ENCODE peak calls at places on chromosomes 3 and 15, in six cellular contexts. N, K, W, H, J and A are unnamed samples. For H3K9me3, the result is how much of the 10 kb centered on the place peaks cover.

GRCh38 chr15:94607176-94607654 is 375.9 kb downstream of the MCTP2 start:
- DNase-seq in N (no peak), K (no peak), W (peak), H (peak), J (peak), A (no peak)

GRCh38 chr3:195224980-195225580 is 45.9 kb downstream of the XXYLT1 start:
- DNase-seq in N (no peak), K (no peak), W (no peak), H (no peak), J (no peak), A (no peak)

GRCh38 chr15:30939161-30939560 is 35.4 kb downstream of the FAN1 start:
- DNase-seq in N (no peak), K (no peak), W (no peak), H (no peak), J (no peak), A (no peak)

GRCh38 chr15:94877833-94878232 is 646.5 kb downstream of the MCTP2 start:
- DNase-seq in N (no peak), K (no peak), W (no peak), H (no peak), J (no peak), A (no peak)

GRCh38 chr15:71800835-71801745 is 9.3 kb upstream of the NR2E3 start:
- DNase-seq in N (peak), K (peak), W (no peak), H (peak), J (peak), A (peak)

GRCh38 chr15:86336051-86336788 is 256.5 kb downstream of the AGBL1 start:
- DNase-seq in N (no peak), K (no peak), W (no peak), H (no peak), J (no peak), A (no peak)

GRCh38 chr3:67531149-67532101 is 123.0 kb downstream of the SUCLG2 start:
- DNase-seq in N (peak), K (no peak), W (no peak), H (no peak), J (no peak), A (no peak)

GRCh38 chr3:10242182-10243065 is 5.8 kb upstream of the TATDN2 start:
- DNase-seq in N (no peak), K (no peak), W (peak), H (peak), J (peak), A (no peak)

GRCh38 chr3:13841141-13841540 is 38.7 kb downstream of the WNT7A start:
- DNase-seq in N (no peak), K (no peak), W (no peak), H (no peak), J (no peak), A (no peak)

GRCh38 chr3:51962854-51963530 is 4.3 kb downstream of the PCBP4 start:
- DNase-seq in N (no peak), K (no peak), W (peak), H (no peak), J (no peak), A (no peak)

GRCh38 chr3:94360982-94361381 is 298.1 kb downstream of the NSUN3 start:
- DNase-seq in N (no peak), K (no peak), W (peak), H (no peak), J (peak), A (no peak)

GRCh38 chr15:57866149-57866736 is 159.7 kb downstream of the POLR2M start:
- DNase-seq in N (peak), K (no peak), W (peak), H (peak), J (peak), A (peak)

GRCh38 chr3:176514297-176514696 is 683.0 kb downstream of the TBL1XR1 start:
- DNase-seq in N (peak), K (no peak), W (no peak), H (peak), J (peak), A (peak)
- H3K9me3 ChIP-seq in N (under half), K (under half), W (under half), H (under half), J (under half), A (under half)

GRCh38 chr15:22258402-22259150 is 178.2 kb downstream of the OR4M2 start:
- DNase-seq in N (no peak), K (no peak), W (no peak), H (no peak), J (no peak), A (no peak)

GRCh38 chr15:22257668-22258401 is 177.5 kb downstream of the OR4M2 start:
- DNase-seq in N (no peak), K (no peak), W (no peak), H (no peak), J (no peak), A (no peak)

GRCh38 chr15:22251422-22251821 is 171.1 kb downstream of the OR4M2 start:
- DNase-seq in N (no peak), K (no peak), W (no peak), H (no peak), J (no peak), A (no peak)

GRCh38 chr15:22257047-22257667 is 176.8 kb downstream of the OR4M2 start:
- DNase-seq in N (no peak), K (no peak), W (no peak), H (no peak), J (no peak), A (no peak)

DNA sequence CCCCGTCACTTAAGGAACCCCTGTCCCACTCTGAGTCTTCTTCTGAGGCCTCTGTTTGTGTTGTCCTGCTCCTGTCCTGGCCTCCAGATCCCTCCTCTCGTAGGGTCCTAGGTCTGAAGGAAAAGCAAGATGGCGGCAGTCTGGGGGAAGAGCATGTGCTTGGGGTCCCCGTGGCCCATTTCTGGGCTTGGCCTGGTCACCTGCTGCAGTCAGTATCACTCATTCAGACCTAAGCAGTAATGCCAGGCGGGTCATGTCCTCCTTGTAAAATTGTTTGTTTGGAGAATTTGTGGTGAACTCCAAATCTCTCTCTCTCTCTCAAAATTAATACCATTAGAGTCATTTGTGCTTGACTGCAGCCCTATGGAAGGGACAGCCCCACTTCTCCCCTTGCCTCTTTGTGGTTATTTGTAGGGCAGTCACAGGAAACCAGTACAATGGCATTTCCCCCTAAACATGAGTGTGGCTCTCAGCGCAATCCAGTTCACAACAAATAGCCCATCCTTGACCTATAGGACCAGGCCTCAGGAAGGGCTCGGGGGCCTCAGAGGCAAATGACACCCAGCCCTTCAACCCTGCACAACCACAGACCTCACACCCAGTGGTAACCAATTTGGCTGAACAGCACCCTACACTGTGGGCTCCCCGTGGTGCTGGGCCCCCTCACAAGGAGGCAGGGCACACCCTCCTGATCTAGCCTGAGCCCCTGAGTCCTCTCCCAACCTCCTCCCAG is 173.5 kb downstream of the OR4M2 start:
- DNase-seq in N (no peak), K (no peak), W (no peak), H (no peak), J (no peak), A (no peak)
- H3K9me3 ChIP-seq in N (under half), K (half or more), W (under half), H (under half), J (under half), A (under half)

GRCh38 chr3:31210068-31210650 is 315.7 kb upstream of the GADL1 start:
- DNase-seq in N (no peak), K (no peak), W (no peak), H (no peak), J (no peak), A (no peak)

GRCh38 chr3:31198890-31199289 is 304.4 kb upstream of the GADL1 start:
- DNase-seq in N (no peak), K (no peak), W (no peak), H (no peak), J (no peak), A (no peak)

DNA sequence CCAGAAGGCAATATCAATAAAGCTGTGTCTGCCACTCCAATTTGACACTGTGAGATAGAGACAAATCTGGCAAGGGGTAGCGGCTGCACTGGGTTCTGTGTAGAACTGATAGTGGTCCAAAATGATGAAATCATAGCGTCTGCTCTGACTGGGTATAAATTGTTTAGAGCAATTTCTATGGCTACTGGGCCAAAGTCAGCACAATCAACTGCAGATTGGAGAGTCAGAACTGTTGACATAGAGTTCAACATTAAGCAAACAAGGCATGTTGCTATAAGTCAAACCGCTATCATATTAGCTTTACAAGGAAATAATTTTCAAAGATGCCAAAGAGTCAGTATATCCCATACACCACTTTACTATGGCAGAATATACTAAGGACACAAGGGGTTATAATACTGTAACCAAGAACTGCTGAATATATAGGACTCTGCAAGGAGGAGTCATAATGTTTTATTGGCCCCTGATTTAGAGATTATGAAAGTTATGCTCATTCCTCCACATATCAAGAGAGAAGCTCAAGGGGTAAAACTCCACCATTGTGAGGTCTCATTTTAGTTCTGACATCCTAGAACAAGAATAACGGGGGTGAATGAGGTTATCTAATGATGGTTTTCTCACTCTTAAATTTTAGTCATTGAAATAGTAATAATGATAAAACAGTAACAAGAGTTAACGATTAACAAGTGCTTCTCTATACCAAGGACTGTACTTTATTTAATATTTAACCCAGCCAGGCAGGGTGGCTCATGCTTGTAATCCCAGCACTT is 309.8 kb upstream of the GADL1 start:
- DNase-seq in N (no peak), K (no peak), W (no peak), H (peak), J (no peak), A (no peak)
- H3K9me3 ChIP-seq in N (under half), K (under half), W (under half), H (under half), J (under half), A (under half)

GRCh38 chr15:25236143-25236860 is 202.5 kb downstream of the UBE3A start:
- DNase-seq in N (no peak), K (no peak), W (peak), H (no peak), J (no peak), A (no peak)
- H3K9me3 ChIP-seq in N (under half), K (half or more), W (under half), H (under half), J (under half), A (under half)

DNA sequence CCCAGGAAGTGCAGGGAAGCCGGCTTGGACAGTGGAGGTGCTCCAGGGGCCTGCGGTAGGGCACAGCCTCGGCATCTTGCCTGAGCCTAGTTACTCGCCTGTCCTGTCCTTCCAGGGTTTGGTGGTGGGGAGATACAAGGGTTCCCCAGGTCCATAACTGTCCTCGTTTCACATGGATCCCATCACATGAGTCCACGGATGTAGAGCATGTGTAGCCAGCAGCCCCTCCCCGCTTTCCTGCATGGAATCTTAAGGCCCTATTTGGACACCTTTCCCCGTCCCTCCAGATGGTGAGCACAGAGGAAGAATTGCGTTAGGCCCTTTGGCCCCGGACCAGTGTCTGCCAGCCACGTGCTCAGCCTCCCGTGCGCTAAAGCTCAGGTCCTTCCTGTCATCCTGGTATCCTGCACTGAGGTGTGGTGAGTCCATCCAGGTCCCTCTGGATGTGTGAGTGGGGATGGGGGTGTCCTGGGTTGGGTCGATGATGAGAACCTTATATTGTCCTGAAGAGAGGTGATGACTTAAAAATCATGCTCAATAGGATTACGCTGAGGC is 230.4 kb downstream of the SNRPN start:
- DNase-seq in N (no peak), K (no peak), W (peak), H (no peak), J (no peak), A (no peak)
- H3K9me3 ChIP-seq in N (under half), K (half or more), W (under half), H (under half), J (under half), A (under half)

DNA sequence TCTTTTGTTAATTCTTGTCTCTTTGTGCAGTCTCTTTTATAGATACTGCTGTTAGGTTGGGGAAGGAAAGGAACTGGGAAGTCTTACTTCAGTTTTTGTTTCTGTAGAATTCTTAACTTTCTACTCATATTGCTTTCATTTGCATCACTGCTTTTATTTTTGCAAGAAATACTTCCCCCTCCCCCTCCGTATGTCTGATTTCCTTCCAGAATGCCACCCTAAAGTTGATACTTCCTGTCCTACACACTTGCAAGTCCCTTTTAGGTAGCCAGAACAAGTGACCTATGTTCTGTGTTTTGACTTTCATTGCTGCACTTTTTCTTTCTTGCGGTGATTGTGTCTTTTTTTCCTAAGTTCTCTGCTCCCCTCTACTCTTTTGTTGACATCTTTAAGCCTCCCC is 477.4 kb downstream of the RSL24D1 start:
- DNase-seq in N (no peak), K (no peak), W (no peak), H (no peak), J (no peak), A (no peak)
- H3K9me3 ChIP-seq in N (under half), K (under half), W (under half), H (under half), J (under half), A (under half)